ENCODE peak calls at places on chromosomes 16 and 17, in four cellular contexts. N is Peyer's patch, R is body of pancreas, O is HCT116. W is an unnamed sample. For H3K36me3, the result is how much of the 10 kb centered on the place peaks cover.

GRCh38 chr16:28107232-28107631 is 43.7 kb upstream of the GSG1L start:
- DNase-seq in N (peak), R (no peak), O (no peak), W (no peak)

GRCh38 chr16:11389083-11389482 is 43.8 kb downstream of the RMI2 start:
- DNase-seq in N (no peak), R (no peak), O (no peak), W (no peak)

GRCh38 chr16:79768594-79768993 is 168.1 kb upstream of the MAF start:
- DNase-seq in N (peak), R (peak), O (no peak), W (no peak)

GRCh38 chr16:20678242-20678641 is 19.2 kb downstream of the ACSM1 start:
- DNase-seq in N (no peak), R (peak), O (no peak), W (no peak)

GRCh38 chr16:66525396-66526180 is 24.3 kb downstream of the TK2 start:
- DNase-seq in N (no peak), R (peak), O (no peak), W (no peak)

GRCh38 chr17:45310380-45311324 is 6.2 kb downstream of the MAP3K14 start:
- DNase-seq in N (peak), R (peak), O (no peak), W (no peak)

GRCh38 chr17:77935121-77935571 is 23.4 kb upstream of the TNRC6C start:
- DNase-seq in N (no peak), R (no peak), O (no peak), W (no peak)

GRCh38 chr17:43935926-43936261 is 6.4 kb downstream of the PPY start:
- DNase-seq in N (no peak), R (no peak), O (no peak), W (no peak)

GRCh38 chr16:67546761-67547422 is 15.4 kb upstream of the CTCF start:
- DNase-seq in N (peak), R (peak), O (peak), W (no peak)

GRCh38 chr16:78310990-78311561 is 211.6 kb downstream of the WWOX start:
- DNase-seq in N (no peak), R (no peak), O (no peak), W (no peak)

GRCh38 chr17:65532491-65532890 is 29.0 kb downstream of the AXIN2 start:
- DNase-seq in N (no peak), R (no peak), O (no peak), W (no peak)

GRCh38 chr16:79006762-79007161 is 593.8 kb downstream of the MAF start:
- DNase-seq in N (no peak), R (no peak), O (no peak), W (no peak)

GRCh38 chr17:43905985-43906852 is 1.1 kb downstream of the MPP2 start:
- DNase-seq in N (peak), R (peak), O (no peak), W (no peak)

GRCh38 chr16:546909-547770 is 13.1 kb upstream of the PRR35 start:
- DNase-seq in N (peak), R (peak), O (no peak), W (no peak)

GRCh38 chr16:69564845-69565610 is 738 bp upstream of the NFAT5 start:
- DNase-seq in N (no peak), R (no peak), O (no peak), W (no peak)

GRCh38 chr16:23859713-23860269 is 24.0 kb downstream of the PRKCB start:
- DNase-seq in N (no peak), R (no peak), O (no peak), W (no peak)

GRCh38 chr16:21563676-21564075 is 35.7 kb upstream of the METTL9 start:
- DNase-seq in N (no peak), R (no peak), O (no peak), W (no peak)

GRCh38 chr16:88649195-88649923 is 1.5 kb downstream of the CYBA start:
- DNase-seq in N (peak), R (no peak), O (no peak), W (no peak)

GRCh38 chr17:78844301-78845005 is 3.8 kb upstream of the USP36 start:
- DNase-seq in N (no peak), R (no peak), O (no peak), W (no peak)

GRCh38 chr16:2295056-2295798 is 27.3 kb upstream of the RNPS1 start:
- DNase-seq in N (no peak), R (no peak), O (no peak), W (no peak)

GRCh38 chr17:8939496-8940334 is 25.8 kb downstream of the PIK3R5 start:
- DNase-seq in N (no peak), R (no peak), O (no peak), W (no peak)

GRCh38 chr17:40949406-40949805 is 12.0 kb upstream of the KRT23 start:
- DNase-seq in N (no peak), R (no peak), O (no peak), W (no peak)

GRCh38 chr17:27635275-27635823 is 4.4 kb downstream of the LGALS9 start:
- DNase-seq in N (peak), R (peak), O (no peak), W (no peak)

GRCh38 chr17:1562178-1562643 is 381 bp downstream of the PITPNA start:
- DNase-seq in N (peak), R (no peak), O (no peak), W (no peak)

GRCh38 chr16:22342082-22342481 is 32.3 kb downstream of the CDR2 start:
- DNase-seq in N (no peak), R (no peak), O (no peak), W (no peak)

GRCh38 chr17:41810659-41811548 is 845 bp downstream of the P3H4 start:
- DNase-seq in N (peak), R (peak), O (no peak), W (no peak)

GRCh38 chr16:64153718-64154117 is 968.1 kb downstream of the CDH11 start:
- DNase-seq in N (no peak), R (no peak), O (no peak), W (no peak)

GRCh38 chr17:31558748-31559646 is 167.5 kb downstream of the RAB11FIP4 start:
- DNase-seq in N (peak), R (peak), O (peak), W (no peak)
- TF ChIP-seq POLR2A in N (peak), R (peak), O (no peak), W (peak)

GRCh38 chr16:50372611-50373344 is 4.0 kb upstream of the BRD7 start:
- DNase-seq in N (no peak), R (peak), O (no peak), W (no peak)

GRCh38 chr16:50369133-50369804 is 481 bp upstream of the BRD7 start:
- DNase-seq in N (no peak), R (no peak), O (no peak), W (no peak)

GRCh38 chr16:50371936-50372595 is 3.3 kb upstream of the BRD7 start:
- DNase-seq in N (no peak), R (peak), O (no peak), W (no peak)

GRCh38 chr16:50373345-50373701 is 4.5 kb upstream of the BRD7 start:
- DNase-seq in N (no peak), R (no peak), O (no peak), W (no peak)

DNA sequence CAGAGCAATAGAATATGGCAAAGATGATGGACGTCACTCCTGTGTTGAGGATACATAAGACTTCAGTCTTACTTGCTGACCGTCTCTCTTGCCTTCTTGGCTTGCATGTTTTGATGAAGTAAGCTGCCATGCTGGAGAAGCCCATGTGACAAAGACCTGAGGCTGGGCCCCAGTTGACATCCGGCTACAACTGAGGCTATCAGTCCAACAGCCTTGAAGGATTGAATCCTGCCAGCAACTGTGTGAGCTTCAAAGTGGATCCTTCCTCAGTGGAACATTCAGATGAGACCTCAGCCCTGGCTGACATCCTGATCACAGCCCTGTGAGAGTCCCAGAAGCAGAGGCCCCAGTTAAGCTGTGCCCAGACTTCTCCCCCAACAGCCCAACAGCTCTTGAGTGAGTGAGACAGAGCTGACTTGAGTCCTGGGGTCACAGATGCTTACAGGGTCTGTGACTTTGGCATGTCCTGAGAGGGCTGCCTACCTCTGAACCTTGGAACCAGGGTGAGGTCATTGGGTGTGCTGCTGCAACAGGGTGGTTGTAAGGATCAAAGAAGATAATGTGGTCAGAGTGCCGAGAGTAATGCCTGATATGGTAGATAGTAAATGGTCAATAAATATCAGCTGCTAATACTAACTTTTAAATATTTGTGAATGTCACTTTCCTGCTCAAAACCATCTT is 2.4 kb upstream of the BRD7 start:
- DNase-seq in N (no peak), R (no peak), O (no peak), W (no peak)
- H3K36me3 ChIP-seq in N (under half), R (under half), O (under half), W (under half)

GRCh38 chr16:85304337-85304736 is 192.1 kb upstream of the CIBAR2 start:
- DNase-seq in N (no peak), R (no peak), O (no peak), W (no peak)

GRCh38 chr16:85306793-85307551 is 194.7 kb upstream of the CIBAR2 start:
- DNase-seq in N (no peak), R (no peak), O (no peak), W (no peak)

GRCh38 chr16:85307552-85308364 is 195.5 kb upstream of the CIBAR2 start:
- DNase-seq in N (no peak), R (no peak), O (no peak), W (no peak)

GRCh38 chr16:85308585-85309540 is 196.6 kb upstream of the CIBAR2 start:
- DNase-seq in N (peak), R (no peak), O (no peak), W (no peak)

DNA sequence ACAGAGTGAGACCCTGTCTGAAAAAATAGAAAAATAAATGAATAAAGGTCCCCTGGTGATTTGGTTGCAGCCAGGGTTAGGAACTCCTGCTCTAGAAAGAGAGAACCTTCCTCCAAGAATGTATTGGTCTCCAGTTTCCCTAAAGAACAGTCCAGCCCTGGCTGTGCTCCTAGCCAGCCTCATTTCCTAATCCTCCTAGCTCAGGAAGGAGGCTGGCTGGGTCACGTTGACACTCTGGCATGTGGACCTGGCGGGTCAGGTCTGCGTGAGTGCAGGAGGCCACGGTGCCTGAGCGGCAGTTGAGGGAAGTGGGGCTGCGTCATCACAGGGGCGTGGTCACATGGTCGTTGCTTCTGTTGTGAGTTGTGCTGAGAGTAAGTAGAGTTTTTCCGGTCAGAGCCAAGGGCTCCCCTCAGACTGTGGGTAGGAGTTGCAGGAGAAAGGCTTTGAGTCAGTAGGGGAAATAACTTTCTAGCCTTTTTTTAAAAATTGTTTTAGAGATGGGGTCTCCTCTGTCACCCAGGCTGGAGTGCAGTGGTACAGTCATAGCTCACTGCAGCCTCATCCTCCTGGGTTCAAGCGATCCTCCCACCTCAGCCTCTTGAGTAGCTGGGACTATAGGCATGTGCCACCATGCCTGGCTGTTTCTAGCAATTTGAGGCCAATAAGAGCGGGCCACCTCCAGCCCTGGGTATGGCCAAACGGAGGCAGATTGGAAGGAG is 194.0 kb upstream of the CIBAR2 start:
- DNase-seq in N (peak), R (peak), O (peak), W (peak)
- TF ChIP-seq POLR2A in N (no peak), R (no peak), O (peak), W (no peak)

GRCh38 chr17:29664743-29665479 is 42.2 kb upstream of the CORO6 start:
- DNase-seq in N (no peak), R (no peak), O (peak), W (no peak)
- H3K36me3 ChIP-seq in N (under half), R (under half), O (under half), W (half or more)

GRCh38 chr17:32348483-32348800 is 1.5 kb upstream of the ZNF207 start:
- DNase-seq in N (peak), R (no peak), O (no peak), W (no peak)
- TF ChIP-seq POLR2A in N (no peak), R (no peak), O (no peak), W (no peak)

GRCh38 chr16:17469011-17469741 is 1.6 kb downstream of the XYLT1 start:
- DNase-seq in N (peak), R (no peak), O (no peak), W (no peak)
- H3K36me3 ChIP-seq in N (under half), R (under half), O (under half), W (under half)

DNA sequence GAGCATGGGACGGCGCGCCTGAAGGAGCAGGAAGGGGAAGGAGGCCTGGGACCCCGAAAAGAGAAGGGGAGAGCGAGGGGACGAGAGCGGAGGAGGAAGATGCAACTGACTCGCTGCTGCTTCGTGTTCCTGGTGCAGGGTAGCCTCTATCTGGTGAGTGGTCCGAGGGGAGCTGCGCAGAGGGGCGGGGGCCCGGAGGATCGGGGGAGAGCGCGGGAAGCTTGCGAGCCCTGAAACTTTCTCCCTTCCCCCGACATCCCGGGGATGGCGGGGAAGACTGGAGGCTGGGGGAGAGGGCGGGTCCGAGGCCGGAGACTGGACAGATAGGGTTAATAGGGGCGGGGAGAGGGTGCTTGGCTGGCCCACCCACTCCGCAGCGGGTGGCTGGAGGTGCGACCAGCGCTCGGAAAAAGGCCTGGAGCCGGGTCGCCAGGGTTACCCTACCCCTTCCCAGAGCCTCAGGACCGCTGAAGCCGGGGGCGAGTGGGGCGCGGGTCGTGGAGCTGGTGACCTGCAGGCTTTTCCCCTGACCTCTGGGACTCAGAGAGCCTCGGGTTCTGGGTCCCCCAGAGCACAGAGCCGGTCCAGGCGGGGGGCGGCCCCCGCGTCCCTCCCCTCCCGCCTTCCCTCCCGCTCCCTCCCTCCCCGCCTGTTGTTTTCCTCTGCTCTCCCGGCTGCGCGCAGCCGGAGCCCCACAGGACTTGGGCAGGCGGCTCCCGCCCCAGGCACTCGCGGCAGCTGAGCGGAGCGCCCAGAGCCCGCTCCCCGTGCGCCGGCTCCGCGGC is 642 bp downstream of the NXPH3 start:
- DNase-seq in N (no peak), R (no peak), O (no peak), W (no peak)
- TF ChIP-seq POLR2A in N (no peak), R (no peak), O (no peak), W (no peak)

GRCh38 chr16:3691778-3692177 is 25.5 kb downstream of the TRAP1 start:
- DNase-seq in N (no peak), R (no peak), O (no peak), W (no peak)

GRCh38 chr16:3687792-3688191 is 29.5 kb downstream of the TRAP1 start:
- DNase-seq in N (no peak), R (no peak), O (no peak), W (no peak)

GRCh38 chr16:3690470-3690918 is 26.8 kb downstream of the TRAP1 start:
- DNase-seq in N (peak), R (peak), O (peak), W (peak)

GRCh38 chr16:3689731-3690130 is 27.6 kb downstream of the TRAP1 start:
- DNase-seq in N (no peak), R (no peak), O (no peak), W (no peak)

DNA sequence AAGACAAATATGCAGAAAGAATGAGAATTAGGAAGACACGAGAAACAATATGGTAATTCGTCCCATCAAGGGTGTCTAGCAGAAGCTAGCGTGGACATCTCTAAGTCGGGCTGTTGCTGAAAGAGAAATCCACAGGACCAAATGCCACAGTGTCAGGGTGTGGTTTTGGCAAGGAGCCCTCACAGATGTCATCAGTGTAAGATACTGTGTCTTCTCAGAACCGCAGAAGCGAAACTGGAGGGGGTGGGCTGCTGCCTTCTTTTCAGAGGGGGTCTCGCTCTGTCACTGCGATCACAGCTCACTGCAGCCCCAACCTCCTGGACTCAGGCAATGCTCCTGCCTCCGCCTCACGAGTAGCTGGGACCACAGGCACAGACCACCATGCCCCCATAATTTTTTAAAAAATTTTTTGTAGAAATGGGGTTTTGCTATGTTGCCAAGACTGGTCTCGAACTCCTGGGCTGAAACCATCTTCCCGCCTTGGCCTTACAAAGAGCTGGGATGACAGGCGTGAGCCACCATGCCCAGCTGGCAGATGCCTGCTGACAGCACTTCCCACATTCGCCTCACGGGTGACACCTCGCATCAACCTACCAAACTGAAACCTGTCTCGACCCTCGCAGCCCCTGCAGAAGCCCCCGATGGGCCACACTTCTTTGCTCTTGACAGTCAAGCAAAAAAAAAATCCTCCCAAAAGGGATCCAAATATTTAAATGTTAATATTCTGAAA is 26.2 kb downstream of the TRAP1 start:
- DNase-seq in N (no peak), R (no peak), O (no peak), W (no peak)
- H3K36me3 ChIP-seq in N (under half), R (under half), O (under half), W (under half)

GRCh38 chr16:35170610-35171009 is 1711.2 kb downstream of the TP53TG3F start:
- DNase-seq in N (no peak), R (no peak), O (no peak), W (no peak)
- TF ChIP-seq POLR2A in N (no peak), R (no peak), O (no peak), W (no peak)